ENCODE peak calls at places on chromosomes 16 and 17, in eight cellular contexts. S, R, P, J, F, Z, X and D are unnamed samples.

GRCh38 chr17:13510062-13510461 is 91.7 kb downstream of the HS3ST3A1 start:
- DNase-seq in X (no peak), J (no peak), Z (peak), R (no peak), S (peak), F (no peak), P (no peak), D (no peak)

GRCh38 chr17:22512997-22513538 is 820.7 kb downstream of the KCNJ18 start:
- DNase-seq in R (no peak), J (no peak), S (no peak), F (no peak), Z (no peak), X (no peak), P (no peak), D (no peak)

GRCh38 chr16:66154801-66155200 is 211.7 kb upstream of the CDH5 start:
- DNase-seq in F (no peak), P (no peak), X (no peak), Z (no peak), J (no peak), S (no peak), R (peak), D (no peak)

GRCh38 chr17:77391668-77392375 is 251.1 kb downstream of the SEC14L1 start:
- DNase-seq in R (no peak), Z (no peak), P (no peak), J (no peak), X (no peak), S (peak), F (peak), D (peak)

GRCh38 chr17:41785091-41785875 is 1.2 kb downstream of the JUP start:
- DNase-seq in Z (no peak), J (no peak), R (no peak), X (no peak), P (no peak), F (no peak), S (peak), D (no peak)

GRCh38 chr16:88358033-88358481 is 24.7 kb upstream of the ZNF469 start:
- DNase-seq in P (no peak), X (no peak), S (no peak), J (no peak), R (no peak), Z (no peak), F (no peak), D (no peak)

GRCh38 chr16:30697264-30698138 is 1.5 kb upstream of the SRCAP start:
- DNase-seq in F (no peak), X (no peak), J (no peak), R (no peak), Z (no peak), S (peak), P (no peak), D (no peak)

GRCh38 chr16:89330177-89330856 is 112.8 kb downstream of the ZNF778 start:
- DNase-seq in X (no peak), S (peak), P (no peak), J (no peak), Z (no peak), R (no peak), F (no peak), D (no peak)

GRCh38 chr16:73140944-73141343 is 93.0 kb upstream of the ZFHX3 start:
- DNase-seq in F (no peak), S (no peak), Z (no peak), P (no peak), X (no peak), J (no peak), R (no peak), D (no peak)

GRCh38 chr17:74552037-74552436 is 6.1 kb upstream of the CD300C start:
- DNase-seq in R (no peak), Z (no peak), J (no peak), P (no peak), X (no peak), S (no peak), F (no peak), D (no peak)

GRCh38 chr16:23615805-23616204 is 19.7 kb upstream of the NDUFAB1 start:
- DNase-seq in Z (no peak), S (no peak), R (no peak), P (no peak), X (no peak), J (no peak), F (no peak), D (no peak)

GRCh38 chr17:81444610-81445339 is 49.5 kb downstream of the BAHCC1 start:
- DNase-seq in X (no peak), J (no peak), Z (no peak), R (no peak), S (no peak), P (no peak), F (no peak), D (no peak)

GRCh38 chr16:87555647-87556046 is 46.7 kb upstream of the JPH3 start:
- DNase-seq in J (no peak), F (no peak), X (no peak), P (no peak), R (no peak), Z (no peak), S (no peak), D (no peak)

GRCh38 chr17:72407336-72408121 is 286.7 kb downstream of the SOX9 start:
- DNase-seq in F (peak), Z (no peak), X (no peak), P (no peak), J (no peak), R (peak), S (peak), D (no peak)

GRCh38 chr16:58685084-58685449 is 497 bp upstream of the SLC38A7 start:
- DNase-seq in Z (no peak), P (no peak), X (no peak), S (no peak), R (no peak), J (no peak), F (no peak), D (no peak)

GRCh38 chr17:75722542-75723095 is 1.4 kb downstream of the ITGB4 start:
- DNase-seq in R (no peak), P (no peak), X (no peak), Z (no peak), S (no peak), F (no peak), J (no peak), D (no peak)

GRCh38 chr17:6239237-6239798 is 169.1 kb downstream of the WSCD1 start:
- DNase-seq in J (no peak), P (no peak), S (peak), F (no peak), Z (no peak), R (no peak), X (no peak), D (no peak)

GRCh38 chr17:1150863-1151685 is 28.7 kb downstream of the ABR start:
- DNase-seq in P (no peak), F (no peak), R (no peak), J (no peak), S (no peak), Z (no peak), X (no peak), D (no peak)

GRCh38 chr17:29905086-29905878 is 24.7 kb downstream of the SSH2 start:
- DNase-seq in R (no peak), S (no peak), X (no peak), F (no peak), P (no peak), Z (no peak), J (no peak), D (no peak)

GRCh38 chr16:88622866-88623265 is 15.5 kb upstream of the IL17C start:
- DNase-seq in P (no peak), Z (no peak), J (no peak), R (no peak), X (no peak), S (no peak), F (no peak), D (no peak)

GRCh38 chr16:4381072-4381934 is 9.7 kb downstream of the VASN start:
- DNase-seq in Z (no peak), J (no peak), R (no peak), S (no peak), X (no peak), F (no peak), P (no peak), D (no peak)

GRCh38 chr17:29004081-29004692 is 1.6 kb downstream of the SEZ6 start:
- DNase-seq in S (peak), F (no peak), J (no peak), P (no peak), R (no peak), Z (no peak), X (no peak), D (no peak)

GRCh38 chr17:76736349-76737081 is 616 bp downstream of the SRSF2 start:
- DNase-seq in Z (peak), P (peak), J (peak), R (no peak), S (peak), X (peak), F (peak), D (peak)

GRCh38 chr17:57534863-57535651 is 210.0 kb downstream of the CCDC182 start:
- DNase-seq in P (no peak), X (no peak), Z (peak), R (no peak), S (no peak), J (no peak), F (no peak), D (no peak)

GRCh38 chr16:2514333-2515179 is 804 bp downstream of the ATP6V0C start:
- DNase-seq in F (no peak), X (no peak), S (peak), Z (peak), R (no peak), J (no peak), P (peak), D (peak)